ENCODE peak calls at places on chromosome 5, in ten cellular contexts. G, R, J, P, C, M, N, D, V and I are unnamed samples.

GRCh38 chr5:61822584-61822983 is 483.4 kb upstream of the KIF2A start:
- DNase-seq in G (no peak), R (no peak), J (no peak), P (no peak), C (no peak), M (no peak), N (no peak), D (no peak), V (no peak), I (no peak)

GRCh38 chr5:151745071-151745705 is 13.2 kb downstream of the ATOX1 start:
- DNase-seq in G (no peak), R (peak), J (no peak), P (no peak), C (peak), M (peak), N (peak), D (no peak), V (peak), I (peak)

GRCh38 chr5:159732220-159732619 is 184.1 kb upstream of the ADRA1B start:
- DNase-seq in G (no peak), R (no peak), J (no peak), P (no peak), C (no peak), M (peak), N (peak), D (no peak), V (no peak), I (no peak)

GRCh38 chr5:36928947-36929346 is 52.4 kb downstream of the NIPBL start:
- DNase-seq in G (no peak), R (peak), J (no peak), P (no peak), C (peak), M (peak), N (peak), D (no peak), V (no peak), I (no peak)

GRCh38 chr5:66180282-66180955 is 36.3 kb downstream of the SREK1 start:
- DNase-seq in G (no peak), R (no peak), J (no peak), P (no peak), C (no peak), M (no peak), N (no peak), D (no peak), V (no peak), I (no peak)

GRCh38 chr5:123125953-123126352 is 36.9 kb downstream of the PRDM6 start:
- DNase-seq in G (no peak), R (no peak), J (peak), P (no peak), C (peak), M (peak), N (peak), D (no peak), V (no peak), I (no peak)

GRCh38 chr5:139702548-139702947 is 54.4 kb downstream of the CXXC5 start:
- DNase-seq in G (no peak), R (no peak), J (no peak), P (no peak), C (no peak), M (no peak), N (no peak), D (no peak), V (no peak), I (no peak)

GRCh38 chr5:76664065-76664464 is 40.9 kb upstream of the F2RL2 start:
- DNase-seq in G (no peak), R (no peak), J (no peak), P (no peak), C (no peak), M (no peak), N (no peak), D (no peak), V (no peak), I (no peak)

GRCh38 chr5:96968074-96968473 is 32.2 kb downstream of the LNPEP start:
- DNase-seq in G (no peak), R (peak), J (no peak), P (no peak), C (peak), M (peak), N (peak), D (no peak), V (no peak), I (no peak)

GRCh38 chr5:2997179-2997578 is 245.7 kb upstream of the IRX2 start:
- DNase-seq in G (no peak), R (no peak), J (no peak), P (no peak), C (no peak), M (no peak), N (no peak), D (no peak), V (no peak), I (no peak)

GRCh38 chr5:131224387-131225191 is 39.3 kb upstream of the CDC42SE2 start:
- DNase-seq in G (no peak), R (no peak), J (no peak), P (no peak), C (no peak), M (no peak), N (no peak), D (no peak), V (peak), I (no peak)

GRCh38 chr5:92309336-92309991 is 926.3 kb upstream of the ARRDC3 start:
- DNase-seq in G (peak), R (peak), J (peak), P (no peak), C (peak), M (peak), N (peak), D (no peak), V (no peak), I (no peak)

GRCh38 chr5:65871182-65871581 is 55.2 kb upstream of the ERBIN start:
- DNase-seq in G (no peak), R (peak), J (no peak), P (no peak), C (no peak), M (peak), N (peak), D (no peak), V (no peak), I (no peak)

GRCh38 chr5:175642998-175643397 is 14.9 kb upstream of the HRH2 start:
- DNase-seq in G (no peak), R (no peak), J (no peak), P (no peak), C (no peak), M (no peak), N (no peak), D (no peak), V (no peak), I (no peak)

GRCh38 chr5:133425183-133425582 is 187.2 kb downstream of the FSTL4 start:
- DNase-seq in G (no peak), R (no peak), J (no peak), P (no peak), C (no peak), M (no peak), N (no peak), D (no peak), V (no peak), I (no peak)

GRCh38 chr5:113214606-113215323 is 220.0 kb downstream of the TSSK1B start:
- DNase-seq in G (no peak), R (no peak), J (no peak), P (no peak), C (no peak), M (no peak), N (no peak), D (no peak), V (no peak), I (no peak)

GRCh38 chr5:11269515-11269914 is 508.5 kb upstream of the DAP start:
- DNase-seq in G (no peak), R (no peak), J (no peak), P (no peak), C (no peak), M (no peak), N (no peak), D (no peak), V (no peak), I (no peak)